ENCODE peak calls at places on chromosome 15, in ten cellular contexts. One of them, this sample, is unnamed.

GRCh38 chr15:80732148-80732547 is 37.0 kb downstream of the ABHD17C start:
- DNase-seq in germinal center: no peak
- DNase-seq in MV-4-11: no peak
- DNase-seq in T-helper 2 cell: no peak
- DNase-seq in omental fat pad: no peak
- DNase-seq in left colon: no peak
- DNase-seq in CD8-positive, alpha-beta T cell: no peak
- DNase-seq in RPMI7951: no peak
- DNase-seq in stimulated activated CD4-positive, alpha-beta T cell treated with anti-CD3 and anti-CD28 coated beads, Interleukin-15, amount 100 ng/mL, for 1 hour: no peak
- DNase-seq in stimulated activated CD8-positive, alpha-beta memory T cell treated with anti-CD3 and anti-CD28 coated beads, Interleukin-7, amount 100 ng/mL, for 4 hours: no peak
- DNase-seq in this sample: no peak

GRCh38 chr15:42483677-42484076 is 7.3 kb downstream of the ZNF106 start:
- DNase-seq in MV-4-11: no peak
- DNase-seq in germinal center: no peak
- DNase-seq in stimulated activated CD8-positive, alpha-beta memory T cell treated with anti-CD3 and anti-CD28 coated beads, Interleukin-7, amount 100 ng/mL, for 4 hours: no peak
- DNase-seq in CD8-positive, alpha-beta T cell: no peak
- DNase-seq in T-helper 2 cell: no peak
- DNase-seq in omental fat pad: no peak
- DNase-seq in RPMI7951: no peak
- DNase-seq in left colon: no peak
- DNase-seq in stimulated activated CD4-positive, alpha-beta T cell treated with anti-CD3 and anti-CD28 coated beads, Interleukin-15, amount 100 ng/mL, for 1 hour: no peak
- DNase-seq in this sample: no peak

GRCh38 chr15:92848852-92849598 is 51.1 kb upstream of the CHD2 start:
- DNase-seq in germinal center: peak; percentile 66
- DNase-seq in MV-4-11: peak; percentile 79
- DNase-seq in stimulated activated CD4-positive, alpha-beta T cell treated with anti-CD3 and anti-CD28 coated beads, Interleukin-15, amount 100 ng/mL, for 1 hour: no peak
- DNase-seq in T-helper 2 cell: peak; percentile 57
- DNase-seq in stimulated activated CD8-positive, alpha-beta memory T cell treated with anti-CD3 and anti-CD28 coated beads, Interleukin-7, amount 100 ng/mL, for 4 hours: peak; percentile 12
- DNase-seq in CD8-positive, alpha-beta T cell: peak; percentile 57
- DNase-seq in omental fat pad: no peak
- DNase-seq in RPMI7951: peak; percentile 42
- DNase-seq in left colon: no peak
- DNase-seq in this sample: no peak

GRCh38 chr15:43127752-43128151 is 5.6 kb upstream of the TMEM62 start:
- DNase-seq in omental fat pad: no peak
- DNase-seq in stimulated activated CD8-positive, alpha-beta memory T cell treated with anti-CD3 and anti-CD28 coated beads, Interleukin-7, amount 100 ng/mL, for 4 hours: no peak
- DNase-seq in RPMI7951: no peak
- DNase-seq in germinal center: no peak
- DNase-seq in MV-4-11: no peak
- DNase-seq in T-helper 2 cell: no peak
- DNase-seq in left colon: no peak
- DNase-seq in CD8-positive, alpha-beta T cell: no peak
- DNase-seq in stimulated activated CD4-positive, alpha-beta T cell treated with anti-CD3 and anti-CD28 coated beads, Interleukin-15, amount 100 ng/mL, for 1 hour: no peak
- DNase-seq in this sample: no peak

GRCh38 chr15:44501768-44502366 is 35.1 kb upstream of the EIF3J start:
- DNase-seq in germinal center: peak; percentile 40
- DNase-seq in T-helper 2 cell: peak; percentile 3
- DNase-seq in omental fat pad: no peak
- DNase-seq in CD8-positive, alpha-beta T cell: no peak
- DNase-seq in left colon: no peak
- DNase-seq in stimulated activated CD8-positive, alpha-beta memory T cell treated with anti-CD3 and anti-CD28 coated beads, Interleukin-7, amount 100 ng/mL, for 4 hours: no peak
- DNase-seq in MV-4-11: peak; percentile 67
- DNase-seq in stimulated activated CD4-positive, alpha-beta T cell treated with anti-CD3 and anti-CD28 coated beads, Interleukin-15, amount 100 ng/mL, for 1 hour: no peak
- DNase-seq in RPMI7951: peak; percentile 51
- DNase-seq in this sample: peak; percentile 50

GRCh38 chr15:23877502-23878412 is 190.7 kb upstream of the NDN start:
- DNase-seq in RPMI7951: peak; percentile 20
- DNase-seq in omental fat pad: no peak
- DNase-seq in T-helper 2 cell: no peak
- DNase-seq in MV-4-11: no peak
- DNase-seq in left colon: peak; percentile 34
- DNase-seq in stimulated activated CD4-positive, alpha-beta T cell treated with anti-CD3 and anti-CD28 coated beads, Interleukin-15, amount 100 ng/mL, for 1 hour: no peak
- DNase-seq in CD8-positive, alpha-beta T cell: no peak
- DNase-seq in stimulated activated CD8-positive, alpha-beta memory T cell treated with anti-CD3 and anti-CD28 coated beads, Interleukin-7, amount 100 ng/mL, for 4 hours: no peak
- DNase-seq in germinal center: peak; percentile 3
- DNase-seq in this sample: no peak

GRCh38 chr15:92906563-92907081 is 6.5 kb downstream of the CHD2 start:
- DNase-seq in omental fat pad: no peak
- DNase-seq in left colon: no peak
- DNase-seq in stimulated activated CD8-positive, alpha-beta memory T cell treated with anti-CD3 and anti-CD28 coated beads, Interleukin-7, amount 100 ng/mL, for 4 hours: peak; percentile 45
- DNase-seq in germinal center: peak; percentile 23
- DNase-seq in CD8-positive, alpha-beta T cell: no peak
- DNase-seq in MV-4-11: no peak
- DNase-seq in stimulated activated CD4-positive, alpha-beta T cell treated with anti-CD3 and anti-CD28 coated beads, Interleukin-15, amount 100 ng/mL, for 1 hour: no peak
- DNase-seq in T-helper 2 cell: peak; percentile 42
- DNase-seq in RPMI7951: peak; percentile 51
- DNase-seq in this sample: peak; percentile 77

GRCh38 chr15:81092559-81092902 is 41.5 kb upstream of the CFAP161 start:
- DNase-seq in left colon: no peak
- DNase-seq in MV-4-11: no peak
- DNase-seq in RPMI7951: no peak
- DNase-seq in omental fat pad: no peak
- DNase-seq in CD8-positive, alpha-beta T cell: no peak
- DNase-seq in stimulated activated CD4-positive, alpha-beta T cell treated with anti-CD3 and anti-CD28 coated beads, Interleukin-15, amount 100 ng/mL, for 1 hour: no peak
- DNase-seq in T-helper 2 cell: no peak
- DNase-seq in stimulated activated CD8-positive, alpha-beta memory T cell treated with anti-CD3 and anti-CD28 coated beads, Interleukin-7, amount 100 ng/mL, for 4 hours: no peak
- DNase-seq in germinal center: no peak
- DNase-seq in this sample: no peak

GRCh38 chr15:50542051-50542450 is 4.4 kb downstream of the USP50 start:
- DNase-seq in CD8-positive, alpha-beta T cell: no peak
- DNase-seq in left colon: no peak
- DNase-seq in stimulated activated CD4-positive, alpha-beta T cell treated with anti-CD3 and anti-CD28 coated beads, Interleukin-15, amount 100 ng/mL, for 1 hour: no peak
- DNase-seq in T-helper 2 cell: no peak
- DNase-seq in germinal center: no peak
- DNase-seq in stimulated activated CD8-positive, alpha-beta memory T cell treated with anti-CD3 and anti-CD28 coated beads, Interleukin-7, amount 100 ng/mL, for 4 hours: no peak
- DNase-seq in RPMI7951: peak; percentile 58
- DNase-seq in MV-4-11: no peak
- DNase-seq in omental fat pad: no peak
- DNase-seq in this sample: no peak

GRCh38 chr15:42707068-42707467 is 29.9 kb downstream of the CDAN1 start:
- DNase-seq in stimulated activated CD8-positive, alpha-beta memory T cell treated with anti-CD3 and anti-CD28 coated beads, Interleukin-7, amount 100 ng/mL, for 4 hours: no peak
- DNase-seq in CD8-positive, alpha-beta T cell: no peak
- DNase-seq in T-helper 2 cell: no peak
- DNase-seq in germinal center: no peak
- DNase-seq in RPMI7951: no peak
- DNase-seq in left colon: no peak
- DNase-seq in omental fat pad: no peak
- DNase-seq in stimulated activated CD4-positive, alpha-beta T cell treated with anti-CD3 and anti-CD28 coated beads, Interleukin-15, amount 100 ng/mL, for 1 hour: no peak
- DNase-seq in MV-4-11: no peak
- DNase-seq in this sample: peak; percentile 72

GRCh38 chr15:51692154-51692553 is 10.9 kb downstream of the SCG3 start:
- DNase-seq in germinal center: no peak
- DNase-seq in MV-4-11: peak; percentile 92
- DNase-seq in T-helper 2 cell: no peak
- DNase-seq in left colon: no peak
- DNase-seq in RPMI7951: no peak
- DNase-seq in omental fat pad: no peak
- DNase-seq in stimulated activated CD8-positive, alpha-beta memory T cell treated with anti-CD3 and anti-CD28 coated beads, Interleukin-7, amount 100 ng/mL, for 4 hours: no peak
- DNase-seq in stimulated activated CD4-positive, alpha-beta T cell treated with anti-CD3 and anti-CD28 coated beads, Interleukin-15, amount 100 ng/mL, for 1 hour: no peak
- DNase-seq in CD8-positive, alpha-beta T cell: no peak
- DNase-seq in this sample: no peak

GRCh38 chr15:74725241-74725774 is at the start of gene CYP1A1:
- DNase-seq in T-helper 2 cell: no peak
- DNase-seq in stimulated activated CD8-positive, alpha-beta memory T cell treated with anti-CD3 and anti-CD28 coated beads, Interleukin-7, amount 100 ng/mL, for 4 hours: peak; percentile 16
- DNase-seq in left colon: peak; percentile 44
- DNase-seq in stimulated activated CD4-positive, alpha-beta T cell treated with anti-CD3 and anti-CD28 coated beads, Interleukin-15, amount 100 ng/mL, for 1 hour: peak; percentile 14
- DNase-seq in germinal center: no peak
- DNase-seq in MV-4-11: no peak
- DNase-seq in CD8-positive, alpha-beta T cell: no peak
- DNase-seq in omental fat pad: no peak
- DNase-seq in RPMI7951: peak; percentile 29
- DNase-seq in this sample: no peak

GRCh38 chr15:69554321-69554961 is 101.8 kb downstream of the RPLP1 start:
- DNase-seq in germinal center: no peak
- DNase-seq in T-helper 2 cell: no peak
- DNase-seq in stimulated activated CD4-positive, alpha-beta T cell treated with anti-CD3 and anti-CD28 coated beads, Interleukin-15, amount 100 ng/mL, for 1 hour: no peak
- DNase-seq in CD8-positive, alpha-beta T cell: no peak
- DNase-seq in omental fat pad: no peak
- DNase-seq in MV-4-11: no peak
- DNase-seq in RPMI7951: no peak
- DNase-seq in stimulated activated CD8-positive, alpha-beta memory T cell treated with anti-CD3 and anti-CD28 coated beads, Interleukin-7, amount 100 ng/mL, for 4 hours: no peak
- DNase-seq in left colon: peak; percentile 83
- DNase-seq in this sample: no peak

GRCh38 chr15:81303241-81304225 is 20.4 kb downstream of the STARD5 start:
- DNase-seq in stimulated activated CD8-positive, alpha-beta memory T cell treated with anti-CD3 and anti-CD28 coated beads, Interleukin-7, amount 100 ng/mL, for 4 hours: no peak
- DNase-seq in stimulated activated CD4-positive, alpha-beta T cell treated with anti-CD3 and anti-CD28 coated beads, Interleukin-15, amount 100 ng/mL, for 1 hour: no peak
- DNase-seq in germinal center: no peak
- DNase-seq in T-helper 2 cell: no peak
- DNase-seq in CD8-positive, alpha-beta T cell: no peak
- DNase-seq in omental fat pad: no peak
- DNase-seq in RPMI7951: no peak
- DNase-seq in MV-4-11: peak; percentile 2
- DNase-seq in left colon: peak; percentile 5
- DNase-seq in this sample: no peak

GRCh38 chr15:75646944-75647364 is 758 bp upstream of the SNX33 start:
- DNase-seq in omental fat pad: no peak
- DNase-seq in CD8-positive, alpha-beta T cell: no peak
- DNase-seq in left colon: no peak
- DNase-seq in stimulated activated CD4-positive, alpha-beta T cell treated with anti-CD3 and anti-CD28 coated beads, Interleukin-15, amount 100 ng/mL, for 1 hour: no peak
- DNase-seq in T-helper 2 cell: no peak
- DNase-seq in stimulated activated CD8-positive, alpha-beta memory T cell treated with anti-CD3 and anti-CD28 coated beads, Interleukin-7, amount 100 ng/mL, for 4 hours: no peak
- DNase-seq in RPMI7951: no peak
- DNase-seq in MV-4-11: no peak
- DNase-seq in germinal center: no peak
- DNase-seq in this sample: no peak

GRCh38 chr15:84725001-84725491 is 9.1 kb upstream of the SEC11A start:
- DNase-seq in CD8-positive, alpha-beta T cell: peak; percentile 66
- DNase-seq in germinal center: peak; percentile 14
- DNase-seq in omental fat pad: no peak
- DNase-seq in left colon: no peak
- DNase-seq in stimulated activated CD8-positive, alpha-beta memory T cell treated with anti-CD3 and anti-CD28 coated beads, Interleukin-7, amount 100 ng/mL, for 4 hours: no peak
- DNase-seq in MV-4-11: peak; percentile 99
- DNase-seq in RPMI7951: peak; percentile 37
- DNase-seq in stimulated activated CD4-positive, alpha-beta T cell treated with anti-CD3 and anti-CD28 coated beads, Interleukin-15, amount 100 ng/mL, for 1 hour: no peak
- DNase-seq in T-helper 2 cell: no peak
- DNase-seq in this sample: peak; percentile 52

GRCh38 chr15:85164841-85165466 is 183.3 kb downstream of the PDE8A start:
- DNase-seq in RPMI7951: no peak
- DNase-seq in germinal center: no peak
- DNase-seq in left colon: no peak
- DNase-seq in T-helper 2 cell: no peak
- DNase-seq in CD8-positive, alpha-beta T cell: no peak
- DNase-seq in stimulated activated CD4-positive, alpha-beta T cell treated with anti-CD3 and anti-CD28 coated beads, Interleukin-15, amount 100 ng/mL, for 1 hour: no peak
- DNase-seq in MV-4-11: no peak
- DNase-seq in omental fat pad: no peak
- DNase-seq in stimulated activated CD8-positive, alpha-beta memory T cell treated with anti-CD3 and anti-CD28 coated beads, Interleukin-7, amount 100 ng/mL, for 4 hours: no peak
- DNase-seq in this sample: peak; percentile 19

GRCh38 chr15:57827021-57827420 is 120.5 kb downstream of the POLR2M start:
- DNase-seq in stimulated activated CD8-positive, alpha-beta memory T cell treated with anti-CD3 and anti-CD28 coated beads, Interleukin-7, amount 100 ng/mL, for 4 hours: no peak
- DNase-seq in MV-4-11: peak; percentile 45
- DNase-seq in germinal center: no peak
- DNase-seq in RPMI7951: no peak
- DNase-seq in left colon: no peak
- DNase-seq in stimulated activated CD4-positive, alpha-beta T cell treated with anti-CD3 and anti-CD28 coated beads, Interleukin-15, amount 100 ng/mL, for 1 hour: no peak
- DNase-seq in CD8-positive, alpha-beta T cell: no peak
- DNase-seq in omental fat pad: no peak
- DNase-seq in T-helper 2 cell: no peak
- DNase-seq in this sample: peak; percentile 77

GRCh38 chr15:40308844-40309189 is 1.1 kb upstream of the PLCB2 start:
- DNase-seq in stimulated activated CD8-positive, alpha-beta memory T cell treated with anti-CD3 and anti-CD28 coated beads, Interleukin-7, amount 100 ng/mL, for 4 hours: no peak
- DNase-seq in T-helper 2 cell: no peak
- DNase-seq in left colon: peak; percentile 48
- DNase-seq in germinal center: no peak
- DNase-seq in stimulated activated CD4-positive, alpha-beta T cell treated with anti-CD3 and anti-CD28 coated beads, Interleukin-15, amount 100 ng/mL, for 1 hour: no peak
- DNase-seq in CD8-positive, alpha-beta T cell: peak; percentile 67
- DNase-seq in MV-4-11: peak; percentile 88
- DNase-seq in omental fat pad: no peak
- DNase-seq in RPMI7951: no peak
- DNase-seq in this sample: no peak

GRCh38 chr15:38843736-38844590 is 279.3 kb upstream of the RASGRP1 start:
- DNase-seq in stimulated activated CD8-positive, alpha-beta memory T cell treated with anti-CD3 and anti-CD28 coated beads, Interleukin-7, amount 100 ng/mL, for 4 hours: no peak
- DNase-seq in T-helper 2 cell: no peak
- DNase-seq in RPMI7951: peak; percentile 60
- DNase-seq in stimulated activated CD4-positive, alpha-beta T cell treated with anti-CD3 and anti-CD28 coated beads, Interleukin-15, amount 100 ng/mL, for 1 hour: no peak
- DNase-seq in CD8-positive, alpha-beta T cell: no peak
- DNase-seq in omental fat pad: no peak
- DNase-seq in germinal center: no peak
- DNase-seq in MV-4-11: peak; percentile 47
- DNase-seq in left colon: no peak
- DNase-seq in this sample: peak; percentile 95

GRCh38 chr15:29849218-29849617 is 26.9 kb upstream of the TJP1 start:
- DNase-seq in left colon: no peak
- DNase-seq in MV-4-11: no peak
- DNase-seq in RPMI7951: no peak
- DNase-seq in T-helper 2 cell: no peak
- DNase-seq in omental fat pad: no peak
- DNase-seq in germinal center: no peak
- DNase-seq in stimulated activated CD8-positive, alpha-beta memory T cell treated with anti-CD3 and anti-CD28 coated beads, Interleukin-7, amount 100 ng/mL, for 4 hours: no peak
- DNase-seq in CD8-positive, alpha-beta T cell: no peak
- DNase-seq in stimulated activated CD4-positive, alpha-beta T cell treated with anti-CD3 and anti-CD28 coated beads, Interleukin-15, amount 100 ng/mL, for 1 hour: no peak
- DNase-seq in this sample: no peak

GRCh38 chr15:53903129-53903528 is 75.1 kb upstream of the UNC13C start:
- DNase-seq in RPMI7951: no peak
- DNase-seq in germinal center: no peak
- DNase-seq in omental fat pad: no peak
- DNase-seq in stimulated activated CD4-positive, alpha-beta T cell treated with anti-CD3 and anti-CD28 coated beads, Interleukin-15, amount 100 ng/mL, for 1 hour: no peak
- DNase-seq in left colon: no peak
- DNase-seq in T-helper 2 cell: no peak
- DNase-seq in stimulated activated CD8-positive, alpha-beta memory T cell treated with anti-CD3 and anti-CD28 coated beads, Interleukin-7, amount 100 ng/mL, for 4 hours: no peak
- DNase-seq in CD8-positive, alpha-beta T cell: no peak
- DNase-seq in MV-4-11: no peak
- DNase-seq in this sample: no peak

GRCh38 chr15:70742928-70743327 is 20.4 kb downstream of the UACA start:
- DNase-seq in MV-4-11: no peak
- DNase-seq in stimulated activated CD4-positive, alpha-beta T cell treated with anti-CD3 and anti-CD28 coated beads, Interleukin-15, amount 100 ng/mL, for 1 hour: no peak
- DNase-seq in RPMI7951: peak; percentile 57
- DNase-seq in germinal center: no peak
- DNase-seq in omental fat pad: no peak
- DNase-seq in CD8-positive, alpha-beta T cell: no peak
- DNase-seq in left colon: no peak
- DNase-seq in T-helper 2 cell: no peak
- DNase-seq in stimulated activated CD8-positive, alpha-beta memory T cell treated with anti-CD3 and anti-CD28 coated beads, Interleukin-7, amount 100 ng/mL, for 4 hours: no peak
- DNase-seq in this sample: no peak

This sample was measured in endothelial cell of umbilical vein.